ENCODE peak calls at places on chromosomes 12 and 14, in nine cellular contexts. M is CD8-positive, alpha-beta memory T cell; W is fibroblast of lung; X is adipocyte; N is K562; U is sigmoid colon; R is psoas muscle; F is prostate gland; T is GM23338. H is an unnamed sample.

GRCh38 chr12:103036581-103037214 is 79.2 kb downstream of the ASCL1 start:
- DNase-seq in W (no peak), U (no peak), M (no peak), T (no peak), N (no peak), F (no peak), R (no peak), X (no peak), H (no peak)

GRCh38 chr12:32390572-32391219 is 8.7 kb upstream of the FGD4 start:
- DNase-seq in R (peak), U (no peak), T (peak), W (no peak), N (no peak), F (no peak), M (no peak), X (no peak), H (no peak)

GRCh38 chr12:40105265-40105514 is 691 bp downstream of the SLC2A13 start:
- DNase-seq in W (peak), R (no peak), X (no peak), T (no peak), F (peak), N (no peak), U (peak), M (no peak), H (peak)

GRCh38 chr14:36227802-36228201 is 51.3 kb upstream of the PTCSC3 start:
- DNase-seq in F (no peak), X (no peak), R (no peak), W (no peak), U (no peak), T (no peak), M (no peak), N (no peak), H (no peak)

GRCh38 chr12:103560604-103561101 is 26.4 kb upstream of the STAB2 start:
- DNase-seq in U (no peak), T (no peak), N (no peak), X (peak), M (no peak), R (no peak), F (no peak), W (peak), H (peak)

GRCh38 chr14:101506921-101507300 is 54.4 kb upstream of the DIO3 start:
- DNase-seq in M (no peak), F (no peak), W (no peak), X (no peak), N (no peak), U (peak), T (no peak), R (no peak), H (no peak)

GRCh38 chr14:22798528-22798927 is 16.7 kb downstream of the SLC7A7 start:
- DNase-seq in N (no peak), W (no peak), U (no peak), R (no peak), F (no peak), X (no peak), T (no peak), M (no peak), H (no peak)

GRCh38 chr12:10301103-10301502 is 6.6 kb upstream of the KLRD1 start:
- DNase-seq in U (no peak), N (no peak), W (no peak), R (no peak), T (no peak), X (peak), M (no peak), F (no peak), H (no peak)

GRCh38 chr14:61229475-61229888 is 51.7 kb downstream of the TMEM30B start:
- DNase-seq in N (no peak), T (no peak), M (no peak), F (peak), X (no peak), R (no peak), W (peak), U (no peak), H (no peak)

GRCh38 chr12:27618836-27619235 is 77.4 kb upstream of the REP15 start:
- DNase-seq in T (no peak), M (no peak), U (no peak), X (no peak), N (no peak), F (no peak), R (no peak), W (no peak), H (no peak)

GRCh38 chr12:94254270-94254669 is 105.9 kb downstream of the PLXNC1 start:
- DNase-seq in U (no peak), R (no peak), N (no peak), X (no peak), F (no peak), M (no peak), W (no peak), T (no peak), H (no peak)

GRCh38 chr14:70782361-70782760 is 27.0 kb downstream of the MAP3K9 start:
- DNase-seq in N (no peak), M (no peak), X (peak), W (no peak), T (no peak), R (no peak), U (no peak), F (no peak), H (peak)

GRCh38 chr14:57405562-57405961 is 15.2 kb downstream of the NAA30 start:
- DNase-seq in U (no peak), T (no peak), M (no peak), X (no peak), N (no peak), W (no peak), R (no peak), F (no peak), H (no peak)

GRCh38 chr12:29164477-29165163 is 15.5 kb downstream of the FAR2 start:
- DNase-seq in X (peak), U (no peak), N (peak), M (no peak), T (no peak), F (no peak), R (no peak), W (peak), H (peak)

GRCh38 chr12:15322164-15323054 is at the start of gene PTPRO:
- DNase-seq in N (no peak), M (no peak), T (peak), F (no peak), X (peak), R (peak), W (no peak), U (no peak), H (no peak)

GRCh38 chr12:9707864-9708808 is 24.8 kb downstream of the CLECL1 start:
- DNase-seq in T (peak), W (peak), N (peak), U (no peak), X (peak), M (peak), F (peak), R (peak), H (peak)

GRCh38 chr12:119153477-119154434 is 25.0 kb upstream of the HSPB8 start:
- DNase-seq in F (no peak), U (peak), N (peak), W (peak), R (peak), M (no peak), T (peak), X (no peak), H (peak)

GRCh38 chr14:73796881-73797539 is 54.6 kb upstream of the PTGR2 start:
- DNase-seq in U (peak), M (no peak), R (no peak), X (no peak), T (no peak), N (no peak), F (no peak), W (no peak), H (no peak)

GRCh38 chr12:13175499-13175898 is 21.0 kb upstream of the EMP1 start:
- DNase-seq in U (no peak), W (peak), N (no peak), X (peak), R (no peak), T (no peak), M (no peak), F (no peak), H (peak)

GRCh38 chr12:124110372-124110883 is 137.4 kb downstream of the ZNF664 start:
- DNase-seq in N (no peak), R (no peak), W (no peak), M (no peak), X (no peak), T (no peak), U (no peak), F (no peak), H (no peak)

GRCh38 chr14:38078393-38078792 is 129.3 kb upstream of the SSTR1 start:
- DNase-seq in U (no peak), F (no peak), R (no peak), N (no peak), M (no peak), W (no peak), X (no peak), T (no peak), H (no peak)

GRCh38 chr12:110223777-110224378 is 57.2 kb upstream of the ATP2A2 start:
- DNase-seq in T (no peak), W (no peak), F (no peak), N (no peak), U (no peak), M (no peak), R (no peak), X (no peak), H (no peak)
- H3K4me3 ChIP-seq in T (no peak), W (no peak), F (no peak), N (no peak), U (no peak), M (no peak), R (no peak), X (peak), H (no peak)

DNA sequence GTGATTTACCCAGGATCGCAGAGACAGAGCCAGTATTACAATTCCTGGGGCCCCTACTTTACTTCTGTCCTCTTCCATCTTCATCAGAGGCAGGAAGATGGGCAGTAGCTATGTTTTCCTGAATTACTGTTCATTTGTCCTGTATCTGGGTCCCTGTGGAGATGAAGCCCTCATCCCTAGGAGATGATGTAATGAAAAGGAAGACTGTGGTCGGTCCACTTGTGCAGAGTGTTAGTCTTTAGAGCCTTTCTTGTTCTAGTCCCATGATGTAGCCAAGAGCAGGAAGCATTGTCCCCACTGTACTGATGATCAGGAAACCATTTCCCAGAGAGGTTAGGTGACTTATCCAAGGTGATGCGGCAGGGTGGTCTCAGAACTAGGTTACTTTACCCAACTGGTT is 2.6 kb downstream of the CD9 start:
- DNase-seq in M (no peak), N (no peak), R (no peak), U (no peak), T (no peak), W (no peak), X (no peak), F (no peak), H (no peak)
- H3K4me3 ChIP-seq in M (no peak), N (no peak), R (peak), U (peak), T (peak), W (no peak), X (no peak), F (peak), H (no peak)

GRCh38 chr12:59636945-59637656 is 41.3 kb downstream of the SLC16A7 start:
- DNase-seq in W (no peak), R (no peak), N (no peak), F (no peak), U (no peak), M (no peak), T (no peak), X (no peak), H (no peak)

GRCh38 chr12:59629890-59630289 is 34.1 kb downstream of the SLC16A7 start:
- DNase-seq in R (no peak), N (no peak), F (no peak), T (no peak), W (no peak), X (no peak), U (no peak), M (no peak), H (no peak)

GRCh38 chr12:59637657-59638150 is 41.9 kb downstream of the SLC16A7 start:
- DNase-seq in N (no peak), R (no peak), W (peak), U (no peak), F (no peak), X (no peak), T (no peak), M (no peak), H (no peak)

GRCh38 chr12:59632408-59632807 is 36.6 kb downstream of the SLC16A7 start:
- DNase-seq in M (no peak), R (peak), U (no peak), N (no peak), X (peak), F (no peak), T (no peak), W (peak), H (peak)

DNA sequence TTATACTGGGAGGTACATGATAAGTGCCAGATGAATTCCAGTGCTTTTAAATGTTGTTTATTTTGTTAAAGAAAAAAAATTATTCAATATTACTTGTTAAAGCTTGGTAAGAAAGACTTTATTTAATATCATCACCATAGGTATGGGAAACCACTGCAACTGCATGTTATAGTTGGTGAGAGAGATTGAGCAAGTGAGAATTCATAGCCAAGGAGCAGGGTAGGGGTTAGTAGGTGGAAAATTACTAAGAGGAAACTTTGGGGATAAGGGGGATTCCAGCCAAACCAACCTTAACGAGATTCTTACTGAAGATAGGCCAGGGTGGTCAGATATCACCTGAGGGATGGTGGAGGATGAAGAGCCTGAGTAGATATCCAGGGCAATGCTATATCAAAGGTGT is 38.4 kb downstream of the SLC16A7 start:
- DNase-seq in W (no peak), N (no peak), M (no peak), F (no peak), U (no peak), X (no peak), T (no peak), R (no peak), H (no peak)
- H3K4me3 ChIP-seq in W (no peak), N (no peak), M (no peak), F (no peak), U (no peak), X (no peak), T (no peak), R (no peak), H (no peak)

DNA sequence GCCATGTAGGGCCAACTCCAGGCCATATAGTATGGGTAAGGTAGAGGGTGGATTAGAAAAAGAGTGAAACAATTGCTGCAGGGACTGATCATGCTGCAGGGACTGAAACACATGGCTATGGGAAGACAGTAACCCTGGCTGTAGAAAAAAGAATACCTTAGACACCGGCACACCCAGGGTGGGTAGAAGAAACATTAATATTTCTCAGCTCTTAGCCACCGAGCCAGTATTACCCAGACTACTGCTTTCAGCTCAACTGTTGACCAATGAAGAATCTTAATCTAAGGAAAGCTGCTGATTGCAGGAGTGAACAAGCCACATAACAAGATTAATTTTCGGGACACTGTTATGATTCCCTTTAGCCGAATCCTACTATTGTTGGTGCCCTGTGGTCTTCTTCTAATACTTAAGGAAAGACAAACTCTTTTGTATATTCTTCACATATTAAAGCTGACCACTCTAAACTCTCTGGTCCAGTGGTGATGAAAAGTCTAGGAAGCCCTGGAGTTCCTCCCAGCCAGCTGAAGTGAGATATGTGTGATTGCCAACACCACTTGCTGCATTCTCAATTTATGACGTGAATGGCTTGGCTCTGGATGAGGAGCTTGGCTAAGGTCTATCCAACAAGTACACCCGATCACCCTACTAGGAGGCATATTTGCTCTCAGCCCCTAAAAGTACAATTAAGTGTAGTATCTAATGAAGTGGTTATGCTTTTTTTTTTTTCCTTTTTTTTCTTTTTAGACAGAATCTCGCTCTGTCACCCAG is 69.2 kb downstream of the NOVA1 start:
- DNase-seq in F (no peak), U (peak), T (no peak), N (no peak), M (no peak), W (peak), R (peak), X (no peak), H (peak)
- H3K4me3 ChIP-seq in F (no peak), U (no peak), T (no peak), N (no peak), M (no peak), W (no peak), R (no peak), X (no peak), H (no peak)

GRCh38 chr12:20368653-20369163 is 371 bp downstream of the PDE3A start:
- DNase-seq in N (no peak), U (peak), R (peak), W (peak), T (peak), X (peak), M (no peak), F (no peak), H (peak)
- H3K4me3 ChIP-seq in N (no peak), U (peak), R (peak), W (peak), T (peak), X (peak), M (no peak), F (peak), H (peak)

H was measured in AG10803.